ENCODE peak calls at places on chromosomes 16 and 17, in eight cellular contexts. V is esophagus squamous epithelium, S is Peyer's patch, J is uterus, E is A549, W is prostate gland, D is stomach, Y is gastrocnemius medialis. C is an unnamed sample. For H3K4me1, the result is how much of the 10 kb centered on the place peaks cover.

GRCh38 chr16:11372924-11373306 is 27.7 kb downstream of the RMI2 start:
- DNase-seq in D (no peak), Y (no peak), E (no peak), W (no peak), V (no peak), S (no peak), J (no peak), C (peak)

GRCh38 chr16:2699791-2700600 is 17.7 kb downstream of the KCTD5 start:
- DNase-seq in E (no peak), S (no peak), Y (no peak), V (no peak), J (no peak), D (no peak), W (no peak), C (no peak)

GRCh38 chr17:8041980-8042379 is 3.1 kb downstream of the ALOX15B start:
- DNase-seq in S (no peak), Y (no peak), D (no peak), J (no peak), E (no peak), V (no peak), W (no peak), C (no peak)

GRCh38 chr17:48134912-48135480 is 27.4 kb downstream of the SNX11 start:
- DNase-seq in E (no peak), V (no peak), Y (no peak), J (no peak), D (no peak), W (no peak), S (peak), C (no peak)

GRCh38 chr17:57619061-57619937 is 125.8 kb downstream of the CCDC182 start:
- DNase-seq in Y (no peak), D (no peak), E (no peak), J (no peak), W (no peak), S (no peak), V (no peak), C (no peak)

GRCh38 chr16:12000032-12000431 is 23.5 kb downstream of the SNX29 start:
- DNase-seq in Y (no peak), E (no peak), D (no peak), J (no peak), V (no peak), W (no peak), S (no peak), C (no peak)

GRCh38 chr16:2238396-2239230 is 2.4 kb downstream of the DNASE1L2 start:
- DNase-seq in D (no peak), S (no peak), E (no peak), J (no peak), V (no peak), Y (no peak), W (no peak), C (no peak)

GRCh38 chr17:76995352-76996105 is 127.3 kb downstream of the MGAT5B start:
- DNase-seq in D (no peak), V (no peak), J (no peak), W (no peak), Y (no peak), E (no peak), S (no peak), C (no peak)

GRCh38 chr16:25771812-25772568 is 80.2 kb downstream of the HS3ST4 start:
- DNase-seq in S (no peak), J (no peak), E (no peak), V (no peak), W (no peak), Y (no peak), D (no peak), C (no peak)

GRCh38 chr16:9061358-9061813 is 30.1 kb upstream of the HAPSTR1 start:
- DNase-seq in J (peak), S (no peak), W (no peak), D (no peak), Y (peak), V (no peak), E (no peak), C (no peak)

GRCh38 chr16:83837566-83837965 is 29.8 kb downstream of the HSBP1 start:
- DNase-seq in S (no peak), W (no peak), V (no peak), E (no peak), D (no peak), Y (no peak), J (no peak), C (no peak)

GRCh38 chr16:50584033-50584722 is 36.0 kb downstream of the NKD1 start:
- DNase-seq in W (no peak), S (no peak), J (no peak), E (no peak), D (no peak), Y (no peak), V (no peak), C (no peak)

GRCh38 chr16:52546291-52546941 is 527 bp downstream of the TOX3 start:
- DNase-seq in Y (no peak), J (no peak), E (no peak), W (no peak), D (no peak), S (no peak), V (no peak), C (peak)

GRCh38 chr16:51896013-51896412 is 650.9 kb downstream of the TOX3 start:
- DNase-seq in W (no peak), E (no peak), J (no peak), Y (no peak), D (no peak), S (no peak), V (no peak), C (no peak)

DNA sequence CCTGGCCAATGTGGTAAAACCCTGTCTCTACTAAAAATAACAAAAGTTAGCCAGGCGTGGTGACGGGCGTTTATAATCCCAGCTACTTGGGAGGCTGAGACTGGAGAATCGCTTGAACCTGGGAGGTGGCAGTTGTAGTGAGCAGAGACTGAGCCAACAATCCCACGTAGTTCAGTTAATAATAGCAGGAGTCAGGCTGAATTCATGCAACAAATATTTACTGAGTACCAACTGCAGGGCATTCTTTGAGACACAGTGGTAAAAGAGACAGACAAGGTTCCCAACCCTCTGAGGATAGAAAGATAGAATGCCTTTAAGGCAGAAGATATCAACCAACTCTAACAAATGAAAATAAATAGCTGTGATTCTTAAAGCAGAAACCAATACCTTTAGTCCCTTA is 39.1 kb downstream of the SPOP start:
- DNase-seq in J (no peak), E (no peak), W (no peak), Y (peak), S (no peak), V (no peak), D (no peak), C (no peak)
- H3K4me1 ChIP-seq in J (under half), E (under half), W (under half), Y (half or more), S (under half), V (half or more), D (under half), C (under half)

GRCh38 chr16:31190818-31191444 is 11.0 kb downstream of the FUS start:
- DNase-seq in V (no peak), D (no peak), J (no peak), E (no peak), Y (no peak), W (no peak), S (no peak), C (no peak)
- TF ChIP-seq POLR2A in V (no peak), D (no peak), J (no peak), E (no peak), Y (no peak), W (no peak), S (no peak), C (no peak)

GRCh38 chr17:17413821-17414220 is 63.0 kb upstream of the MED9 start:
- DNase-seq in S (no peak), Y (no peak), D (no peak), E (no peak), W (no peak), J (no peak), V (no peak), C (no peak)
- H3K27ac ChIP-seq in S (no peak), Y (peak), D (no peak), E (no peak), W (peak), J (no peak), V (peak), C (no peak)

GRCh38 chr17:64532409-64532808 is 25.6 kb downstream of the CEP95 start:
- DNase-seq in D (no peak), V (no peak), J (no peak), E (no peak), Y (no peak), W (no peak), S (no peak), C (no peak)

GRCh38 chr17:64534187-64534586 is 27.4 kb downstream of the CEP95 start:
- DNase-seq in E (peak), Y (no peak), D (no peak), W (no peak), V (no peak), S (no peak), J (no peak), C (no peak)

GRCh38 chr17:64529221-64529620 is 22.4 kb downstream of the CEP95 start:
- DNase-seq in E (no peak), Y (no peak), J (no peak), S (no peak), W (no peak), V (no peak), D (no peak), C (no peak)

GRCh38 chr17:64533784-64534183 is 27.0 kb downstream of the CEP95 start:
- DNase-seq in W (no peak), J (no peak), S (no peak), V (no peak), E (no peak), Y (no peak), D (no peak), C (no peak)

GRCh38 chr17:64531955-64532371 is 25.2 kb downstream of the CEP95 start:
- DNase-seq in S (no peak), E (no peak), D (no peak), J (no peak), W (no peak), V (no peak), Y (no peak), C (no peak)
- H3K4me1 ChIP-seq in S (under half), E (under half), D (under half), J (under half), W (under half), V (under half), Y (under half), C (under half)

DNA sequence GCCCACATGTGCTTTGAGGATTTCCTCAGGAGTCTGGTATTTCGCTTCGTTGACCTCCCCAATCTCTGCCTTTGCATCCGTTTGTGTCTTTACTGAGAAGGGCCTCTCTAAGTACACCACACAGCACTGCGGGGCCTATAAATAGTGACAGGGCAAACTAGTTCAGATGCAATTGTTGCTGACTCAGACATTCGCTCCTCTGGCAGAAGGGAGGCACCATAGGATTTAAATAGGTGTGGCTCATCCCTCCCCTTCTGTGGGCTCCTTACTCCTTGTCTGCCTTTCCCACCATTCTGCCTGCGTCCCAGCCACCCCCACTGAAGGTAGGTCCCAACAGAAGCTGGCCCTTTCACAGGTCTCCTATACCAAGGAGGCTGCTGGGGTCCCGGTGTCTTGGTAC is 192.3 kb downstream of the SHISA9 start:
- DNase-seq in V (no peak), J (no peak), E (no peak), S (no peak), D (no peak), Y (no peak), W (peak), C (no peak)
- TF ChIP-seq POLR2A in V (no peak), J (no peak), E (no peak), S (no peak), D (no peak), Y (no peak), W (no peak), C (no peak)

DNA sequence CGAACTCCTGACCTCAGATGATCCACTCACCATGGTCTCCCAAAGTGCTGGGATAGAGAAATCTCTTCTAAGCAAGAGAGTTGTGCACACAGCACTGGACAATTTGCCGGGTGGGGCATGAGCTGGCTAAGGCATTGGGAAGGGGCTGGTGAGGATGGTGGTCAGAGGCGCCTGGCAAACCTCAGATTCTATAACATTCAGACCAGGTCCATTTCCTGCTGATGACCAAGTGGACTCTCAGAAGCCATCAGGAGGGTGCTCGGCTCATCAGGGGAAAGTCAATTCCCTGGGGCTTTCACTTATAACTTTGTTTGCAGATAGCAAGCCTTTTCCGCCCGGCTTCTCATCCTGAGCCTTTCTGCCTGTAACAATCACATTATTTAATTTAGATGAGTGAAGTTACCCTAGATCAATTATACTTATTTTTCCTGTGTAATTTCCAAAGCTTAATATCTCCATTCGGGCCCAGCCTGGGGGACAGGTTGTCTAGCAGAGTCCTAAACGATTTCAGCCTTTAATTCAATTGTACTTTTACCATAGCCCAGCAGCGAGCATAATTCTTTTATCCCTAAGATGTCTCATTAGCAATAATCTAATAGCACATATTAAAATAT is 15.0 kb upstream of the SLC6A2 start:
- DNase-seq in D (no peak), E (no peak), V (no peak), J (no peak), S (no peak), Y (no peak), W (no peak), C (no peak)
- H3K27ac ChIP-seq in D (no peak), E (no peak), V (no peak), J (no peak), S (no peak), Y (no peak), W (no peak), C (no peak)

GRCh38 chr17:80118601-80119270 is 17.4 kb downstream of the GAA start:
- DNase-seq in V (no peak), Y (no peak), E (no peak), J (no peak), W (no peak), S (peak), D (no peak), C (no peak)
- H3K4me1 ChIP-seq in V (under half), Y (under half), E (under half), J (under half), W (under half), S (under half), D (under half), C (under half)

DNA sequence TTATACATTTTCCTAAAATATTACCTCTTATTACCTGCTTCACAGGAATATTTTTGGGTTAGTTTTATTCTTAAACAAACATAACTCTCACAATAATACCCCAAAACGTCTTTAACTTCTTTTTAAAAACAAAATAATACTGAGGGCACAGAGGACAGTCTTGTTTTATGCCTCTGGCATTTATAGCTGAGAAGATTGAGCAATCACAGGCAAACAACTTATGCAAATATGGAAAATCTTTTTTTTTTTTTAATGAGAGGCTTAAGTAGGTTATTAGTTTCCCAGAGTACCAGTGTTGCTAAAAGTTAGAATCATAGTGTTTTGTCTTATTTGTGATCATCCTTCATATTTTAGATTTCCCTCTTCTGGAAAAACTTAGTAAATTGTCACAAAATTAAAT is 195.0 kb downstream of the FTO start:
- DNase-seq in J (no peak), W (no peak), V (no peak), S (no peak), D (no peak), E (no peak), Y (no peak), C (no peak)
- TF ChIP-seq POLR2A in J (no peak), W (no peak), V (no peak), S (no peak), D (no peak), E (no peak), Y (no peak), C (no peak)

C was measured in right lobe of liver.